ENCODE peak calls at places on chromosomes 5 and 9, in six cellular contexts. Q is IMR-90, A is cardiac muscle cell, L is HCT116, U is Panc1, H is brain microvascular endothelial cell. P is an unnamed sample.

GRCh38 chr5:176401281-176402205 is 13.0 kb downstream of the HIGD2A start:
- DNase-seq in Q (no peak), A (no peak), L (no peak), U (no peak), H (no peak), P (no peak)

GRCh38 chr9:113187935-113188595 is 33.0 kb downstream of the FKBP15 start:
- DNase-seq in Q (peak; percentile 94), A (no peak), L (peak; percentile 6), U (peak; percentile 42), H (peak; percentile 94), P (peak; percentile 98)

GRCh38 chr9:16469184-16469583 is 401.3 kb downstream of the BNC2 start:
- DNase-seq in Q (no peak), A (no peak), L (no peak), U (no peak), H (no peak), P (no peak)

GRCh38 chr5:143207563-143208364 is 195.7 kb downstream of the NR3C1 start:
- DNase-seq in Q (peak; percentile 15), A (no peak), L (no peak), U (no peak), H (no peak), P (peak; percentile 26)

GRCh38 chr5:102289251-102289899 is 6.7 kb downstream of the SLCO4C1 start:
- DNase-seq in Q (no peak), A (no peak), L (no peak), U (no peak), H (no peak), P (peak; percentile 2)

GRCh38 chr9:16126042-16126441 is 573.2 kb downstream of the CCDC171 start:
- DNase-seq in Q (peak; percentile 40), A (no peak), L (no peak), U (no peak), H (peak; percentile 55), P (peak; percentile 65)

GRCh38 chr5:129652353-129653138 is 95.3 kb upstream of the MINAR2 start:
- DNase-seq in Q (no peak), A (no peak), L (no peak), U (no peak), H (no peak), P (no peak)

GRCh38 chr9:108093773-108094675 is 604.5 kb upstream of the KLF4 start:
- DNase-seq in Q (no peak), A (no peak), L (peak; percentile 97), U (peak; percentile 43), H (peak; percentile 2), P (peak; percentile 8)

GRCh38 chr5:88669314-88669713 is 213.7 kb downstream of the MEF2C start:
- DNase-seq in Q (no peak), A (no peak), L (no peak), U (no peak), H (no peak), P (no peak)

GRCh38 chr5:141747152-141747640 is 65.2 kb upstream of the ARAP3 start:
- DNase-seq in Q (peak; percentile 38), A (peak; percentile 42), L (peak; percentile 4), U (no peak), H (peak; percentile 61), P (peak; percentile 84)

GRCh38 chr5:76337949-76338589 is 65.0 kb upstream of the IQGAP2 start:
- DNase-seq in Q (peak; percentile 47), A (peak; percentile 65), L (peak; percentile 65), U (peak; percentile 36), H (peak; percentile 64), P (peak; percentile 86)

GRCh38 chr5:122029818-122030217 is 48.2 kb downstream of the LOX start:
- DNase-seq in Q (no peak), A (no peak), L (no peak), U (no peak), H (no peak), P (no peak)

GRCh38 chr5:122035913-122036312 is 42.1 kb downstream of the LOX start:
- DNase-seq in Q (no peak), A (no peak), L (no peak), U (no peak), H (no peak), P (no peak)

GRCh38 chr5:122030251-122030650 is 47.8 kb downstream of the LOX start:
- DNase-seq in Q (no peak), A (no peak), L (no peak), U (no peak), H (peak; percentile 3), P (peak; percentile 44)
- TF ChIP-seq CTCF in Q (no peak), A (peak; percentile 6), L (no peak), U (peak; percentile 3), H (peak; percentile 37), P (peak; percentile 36)

GRCh38 chr9:136714876-136715239 is 2.5 kb downstream of the DIPK1B start:
- DNase-seq in Q (no peak), A (no peak), L (no peak), U (no peak), H (no peak), P (no peak)
- H3K4me3 ChIP-seq in Q (no peak overlapping the region), A (no peak overlapping the region), L (no peak overlapping the region), U (no peak overlapping the region), H (no peak overlapping the region), P (no peak overlapping the region)

GRCh38 chr9:124312290-124313265 is 54.8 kb downstream of the NEK6 start:
- DNase-seq in Q (no peak), A (no peak), L (no peak), U (no peak), H (no peak), P (no peak)
- TF ChIP-seq CTCF in Q (peak; percentile 10), A (no peak), L (peak; percentile 20), U (no peak), H (peak; percentile 36), P (peak; percentile 22)

DNA sequence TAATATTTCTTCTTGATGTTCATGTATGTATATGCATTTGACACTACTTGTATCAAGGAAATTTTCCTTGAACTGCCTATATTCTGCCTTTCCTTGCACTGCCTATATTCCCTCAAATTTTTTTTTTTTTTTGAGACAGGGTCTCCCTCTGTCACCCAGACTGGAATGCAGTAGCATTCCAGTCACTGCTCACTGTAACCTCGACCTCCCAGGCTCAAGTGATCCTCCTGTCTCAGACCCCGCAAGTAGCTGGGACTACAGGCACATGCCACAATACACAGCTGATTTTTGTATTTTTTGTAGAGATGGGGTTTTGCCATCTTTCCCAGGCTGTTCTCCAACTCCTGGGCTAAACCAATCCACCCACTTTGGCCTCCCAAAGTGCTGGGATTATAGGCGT is 4.1 kb downstream of the HMGCS1 start:
- DNase-seq in Q (no peak), A (no peak), L (no peak), U (no peak), H (no peak), P (no peak)
- H3K4me3 ChIP-seq in Q (no peak overlapping the region), A (no peak overlapping the region), L (no peak overlapping the region), U (no peak overlapping the region), H (peak overlapping the region; percentile 98), P (no peak overlapping the region)

DNA sequence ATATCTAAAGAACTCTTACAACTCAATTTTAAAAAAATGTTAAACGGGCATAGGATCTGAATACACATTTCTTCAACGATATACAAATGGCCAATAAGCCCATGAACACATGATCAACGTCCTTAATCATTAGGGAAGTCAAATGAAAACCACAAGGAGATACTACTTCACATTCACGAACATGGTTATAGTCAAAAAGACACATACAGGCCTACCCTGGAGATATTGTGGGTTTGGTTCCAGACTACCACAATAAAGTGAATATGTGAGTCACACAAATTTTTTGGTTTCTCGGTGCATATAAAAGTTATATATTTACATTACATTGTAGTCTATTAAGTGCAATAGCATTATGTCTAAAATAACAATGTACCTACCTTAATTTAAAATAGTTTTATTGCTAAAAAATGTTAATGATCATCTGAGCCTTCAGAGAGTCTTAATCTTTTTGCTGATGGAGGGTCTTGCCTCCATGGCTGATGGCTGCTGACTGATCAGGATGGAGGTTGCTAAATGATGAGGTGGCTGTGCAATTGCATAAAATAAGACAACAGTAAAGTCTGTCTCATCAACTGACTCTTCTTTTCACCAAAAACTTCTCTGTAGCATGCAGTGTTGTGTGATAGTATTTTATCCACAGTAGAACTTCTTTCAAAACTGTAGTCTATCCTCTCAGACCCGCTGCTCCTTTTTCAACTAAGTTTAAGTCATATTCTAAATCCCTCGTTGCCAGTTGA is 15.1 kb downstream of the AK3 start:
- DNase-seq in Q (no peak), A (no peak), L (no peak), U (no peak), H (no peak), P (no peak)
- TF ChIP-seq CTCF in Q (no peak), A (no peak), L (no peak), U (no peak), H (no peak), P (no peak)